ENCODE peak calls at places on chromosomes 3 and 15, in eight cellular contexts. H is foreskin fibroblast, V is left ventricle myocardium inferior, D is epithelial cell of esophagus, P is AG10803, G is astrocyte, Y is dorsolateral prefrontal cortex, J is suprapubic skin. C is an unnamed sample.
A peak's percentile ranks its signal among the peaks of the same experiment; 100 is the strongest.

GRCh38 chr3:41683666-41684350 is 278.1 kb downstream of the ULK4 start:
- DNase-seq in H (peak; percentile 24), V (no peak), D (peak; percentile 48), P (peak; percentile 82), G (peak; percentile 82), Y (no peak), J (no peak), C (no peak)

GRCh38 chr15:33852094-33852493 is 116.2 kb upstream of the CHRM5 start:
- DNase-seq in H (no peak), V (no peak), D (no peak), P (peak; percentile 43), G (peak; percentile 30), Y (no peak), J (no peak), C (no peak)

GRCh38 chr3:188747487-188747886 is 424.3 kb upstream of the TPRG1 start:
- DNase-seq in H (peak; percentile 38), V (no peak), D (no peak), P (peak; percentile 77), G (no peak), Y (no peak), J (no peak), C (no peak)

GRCh38 chr3:151305081-151305777 is 11.4 kb downstream of the GPR87 start:
- DNase-seq in H (peak; percentile 96), V (no peak), D (peak; percentile 99), P (peak; percentile 99), G (peak; percentile 99), Y (no peak), J (peak; percentile 85), C (peak; percentile 3)

GRCh38 chr15:52649686-52650085 is 29.5 kb downstream of the ATOSA start:
- DNase-seq in H (no peak), V (no peak), D (no peak), P (no peak), G (no peak), Y (no peak), J (no peak), C (no peak)

GRCh38 chr3:72065872-72066641 is 281.1 kb upstream of the PROK2 start:
- DNase-seq in H (no peak), V (no peak), D (no peak), P (no peak), G (no peak), Y (no peak), J (no peak), C (no peak)

GRCh38 chr15:49045691-49046112 is 544 bp downstream of the SECISBP2L start:
- DNase-seq in H (peak; percentile 32), V (no peak), D (peak; percentile 38), P (peak; percentile 34), G (peak; percentile 43), Y (no peak), J (no peak), C (no peak)

GRCh38 chr15:60842694-60843093 is 363.8 kb upstream of the ICE2 start:
- DNase-seq in H (no peak), V (no peak), D (no peak), P (no peak), G (no peak), Y (no peak), J (no peak), C (no peak)

GRCh38 chr3:126129408-126129891 is 45.5 kb upstream of the SLC41A3 start:
- DNase-seq in H (peak; percentile 28), V (peak; percentile 17), D (no peak), P (no peak), G (no peak), Y (no peak), J (peak; percentile 68), C (peak; percentile 57)

GRCh38 chr3:51734572-51734907 is 27.7 kb downstream of the GRM2 start:
- DNase-seq in H (no peak), V (no peak), D (no peak), P (no peak), G (no peak), Y (no peak), J (no peak), C (no peak)

GRCh38 chr3:113231827-113232253 is 20.5 kb downstream of the BOC start:
- DNase-seq in H (peak; percentile 89), V (no peak), D (peak; percentile 91), P (peak; percentile 71), G (peak; percentile 91), Y (no peak), J (no peak), C (no peak)

GRCh38 chr15:73362900-73363299 is 5.9 kb downstream of the HCN4 start:
- DNase-seq in H (no peak), V (no peak), D (peak; percentile 10), P (no peak), G (no peak), Y (no peak), J (no peak), C (no peak)

GRCh38 chr3:169760479-169760878 is 4.4 kb downstream of the TERC start:
- DNase-seq in H (peak; percentile 62), V (no peak), D (peak; percentile 34), P (peak; percentile 29), G (peak; percentile 26), Y (no peak), J (no peak), C (no peak)

GRCh38 chr3:35864871-35865270 is 225.5 kb downstream of the ARPP21 start:
- DNase-seq in H (no peak), V (no peak), D (no peak), P (no peak), G (no peak), Y (no peak), J (no peak), C (no peak)

GRCh38 chr3:127791221-127791913 is 30.9 kb downstream of the MGLL start:
- DNase-seq in H (peak; percentile 90), V (no peak), D (peak; percentile 60), P (peak; percentile 58), G (peak; percentile 53), Y (no peak), J (no peak), C (no peak)

GRCh38 chr3:15041950-15042349 is 23.2 kb downstream of the MRPS25 start:
- DNase-seq in H (no peak), V (no peak), D (no peak), P (no peak), G (no peak), Y (no peak), J (no peak), C (no peak)

GRCh38 chr3:171663805-171664204 is 146.5 kb downstream of the PLD1 start:
- DNase-seq in H (no peak), V (no peak), D (no peak), P (no peak), G (no peak), Y (no peak), J (no peak), C (no peak)

GRCh38 chr3:147311716-147312115 is 94.6 kb downstream of the ZIC4 start:
- DNase-seq in H (no peak), V (no peak), D (no peak), P (peak; percentile 19), G (no peak), Y (no peak), J (no peak), C (no peak)

GRCh38 chr15:27237319-27237939 is 266.4 kb downstream of the GABRG3 start:
- DNase-seq in H (no peak), V (no peak), D (no peak), P (no peak), G (no peak), Y (no peak), J (no peak), C (no peak)

GRCh38 chr15:65385868-65386253 is 8.1 kb upstream of the IGDCC3 start:
- DNase-seq in H (peak; percentile 18), V (peak; percentile 55), D (no peak), P (no peak), G (no peak), Y (no peak), J (no peak), C (no peak)
- H3K4me3 ChIP-seq in H (no peak overlapping the region), V (peak overlapping the region; percentile 60), D (no peak overlapping the region), P (no peak overlapping the region), G (no peak overlapping the region), Y (peak overlapping the region; percentile 17), J (peak overlapping the region; percentile 46), C (no peak overlapping the region)

GRCh38 chr15:74889882-74890768 is at the start of gene MPI:
- DNase-seq in H (peak; percentile 94), V (peak; percentile 88), D (peak; percentile 78), P (peak; percentile 70), G (peak; percentile 61), Y (peak; percentile 89), J (peak; percentile 90), C (peak; percentile 77)

GRCh38 chr15:74891469-74891868 is 1.6 kb downstream of the MPI start:
- DNase-seq in H (no peak), V (no peak), D (peak; percentile 42), P (no peak), G (no peak), Y (no peak), J (no peak), C (no peak)

GRCh38 chr15:74889390-74889881 is 406 bp upstream of the MPI start:
- DNase-seq in H (peak; percentile 66), V (peak; percentile 57), D (no peak), P (no peak), G (peak; percentile 42), Y (peak; percentile 54), J (no peak), C (no peak)

GRCh38 chr15:74885461-74885860 is 4.4 kb upstream of the MPI start:
- DNase-seq in H (no peak), V (no peak), D (no peak), P (no peak), G (no peak), Y (no peak), J (no peak), C (no peak)

DNA sequence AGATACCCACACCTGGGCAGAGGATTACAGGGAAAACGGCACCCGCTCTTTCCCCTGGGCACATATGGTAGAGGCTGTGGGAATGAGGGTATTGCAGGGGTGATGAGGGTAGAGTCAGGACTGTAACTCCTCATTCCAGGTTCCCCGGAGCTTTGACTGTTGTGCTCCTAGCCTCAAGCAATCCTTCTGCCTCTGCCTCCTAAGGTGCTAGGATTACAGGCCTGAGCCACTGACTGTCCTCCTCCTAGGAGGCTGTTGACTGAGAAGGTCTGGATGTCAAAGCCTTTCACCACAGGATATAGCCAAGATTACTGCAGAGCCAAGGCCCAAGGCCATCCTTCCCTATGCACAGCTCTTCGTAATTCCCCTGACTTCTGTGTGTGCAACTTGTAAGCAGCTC is 1.1 kb upstream of the MPI start:
- DNase-seq in H (no peak), V (no peak), D (no peak), P (no peak), G (no peak), Y (no peak), J (no peak), C (no peak)
- H3K4me3 ChIP-seq in H (no peak overlapping the region), V (peak overlapping the region; percentile 96), D (no peak overlapping the region), P (no peak overlapping the region), G (peak overlapping the region; percentile 85), Y (peak overlapping the region; percentile 88), J (no peak overlapping the region), C (no peak overlapping the region)

GRCh38 chr3:23497156-23497555 is 294.0 kb downstream of the UBE2E2 start:
- DNase-seq in H (no peak), V (no peak), D (no peak), P (peak; percentile 18), G (no peak), Y (no peak), J (no peak), C (no peak)
- H3K4me3 ChIP-seq in H (no peak overlapping the region), V (no peak overlapping the region), D (no peak overlapping the region), P (no peak overlapping the region), G (no peak overlapping the region), Y (no peak overlapping the region), J (no peak overlapping the region), C (no peak overlapping the region)

GRCh38 chr3:110521019-110521418 is 550.6 kb upstream of the NECTIN3 start:
- DNase-seq in H (peak; percentile 96), V (no peak), D (peak; percentile 81), P (peak; percentile 83), G (peak; percentile 88), Y (no peak), J (no peak), C (no peak)
- H3K4me3 ChIP-seq in H (no peak overlapping the region), V (no peak overlapping the region), D (no peak overlapping the region), P (no peak overlapping the region), G (no peak overlapping the region), Y (no peak overlapping the region), J (no peak overlapping the region), C (no peak overlapping the region)